ENCODE peak calls at places on chromosomes 6 and 20, in nine cellular contexts. One of them, this sample, is unnamed. For H3K4me1, the result is how much of the 10 kb centered on the place peaks cover.

GRCh38 chr6:118197539-118197938 is 290.5 kb downstream of the SLC35F1 start:
- DNase-seq in Peyer's patch: no peak
- DNase-seq in uterus: no peak
- DNase-seq in body of pancreas: no peak
- DNase-seq in stomach: no peak
- DNase-seq in right lobe of liver: no peak
- DNase-seq in testis: no peak
- DNase-seq in thyroid gland: no peak
- DNase-seq in suprapubic skin: no peak
- DNase-seq in this sample: no peak

GRCh38 chr6:121691126-121691540 is 255.7 kb downstream of the GJA1 start:
- DNase-seq in Peyer's patch: no peak
- DNase-seq in uterus: no peak
- DNase-seq in body of pancreas: no peak
- DNase-seq in stomach: no peak
- DNase-seq in right lobe of liver: no peak
- DNase-seq in testis: no peak
- DNase-seq in thyroid gland: no peak
- DNase-seq in suprapubic skin: no peak
- DNase-seq in this sample: no peak

GRCh38 chr6:33080127-33081089 is 4.6 kb downstream of the HLA-DPB1 start:
- DNase-seq in Peyer's patch: peak
- DNase-seq in uterus: peak
- DNase-seq in body of pancreas: peak
- DNase-seq in stomach: no peak
- DNase-seq in right lobe of liver: peak
- DNase-seq in testis: peak
- DNase-seq in thyroid gland: peak
- DNase-seq in suprapubic skin: no peak
- DNase-seq in this sample: peak

GRCh38 chr6:153045271-153045670 is 42.8 kb upstream of the MTRF1L start:
- DNase-seq in Peyer's patch: no peak
- DNase-seq in uterus: no peak
- DNase-seq in body of pancreas: no peak
- DNase-seq in stomach: no peak
- DNase-seq in right lobe of liver: no peak
- DNase-seq in testis: no peak
- DNase-seq in thyroid gland: no peak
- DNase-seq in suprapubic skin: no peak
- DNase-seq in this sample: no peak

GRCh38 chr6:105886812-105887513 is 199.2 kb upstream of the PRDM1 start:
- DNase-seq in Peyer's patch: no peak
- DNase-seq in uterus: no peak
- DNase-seq in body of pancreas: no peak
- DNase-seq in stomach: no peak
- DNase-seq in right lobe of liver: no peak
- DNase-seq in testis: no peak
- DNase-seq in thyroid gland: no peak
- DNase-seq in suprapubic skin: no peak
- DNase-seq in this sample: no peak

GRCh38 chr6:52551483-52552277 is 25.2 kb downstream of the TRAM2 start:
- DNase-seq in Peyer's patch: no peak
- DNase-seq in uterus: peak
- DNase-seq in body of pancreas: peak
- DNase-seq in stomach: peak
- DNase-seq in right lobe of liver: peak
- DNase-seq in testis: peak
- DNase-seq in thyroid gland: peak
- DNase-seq in suprapubic skin: no peak
- DNase-seq in this sample: peak

GRCh38 chr6:90940812-90941481 is 354.1 kb upstream of the MAP3K7 start:
- DNase-seq in Peyer's patch: no peak
- DNase-seq in uterus: no peak
- DNase-seq in body of pancreas: no peak
- DNase-seq in stomach: no peak
- DNase-seq in right lobe of liver: no peak
- DNase-seq in testis: no peak
- DNase-seq in thyroid gland: no peak
- DNase-seq in suprapubic skin: no peak
- DNase-seq in this sample: no peak

GRCh38 chr20:47724398-47724797 is 60.9 kb downstream of the SULF2 start:
- DNase-seq in Peyer's patch: no peak
- DNase-seq in uterus: no peak
- DNase-seq in body of pancreas: no peak
- DNase-seq in stomach: no peak
- DNase-seq in right lobe of liver: no peak
- DNase-seq in testis: no peak
- DNase-seq in thyroid gland: no peak
- DNase-seq in suprapubic skin: no peak
- DNase-seq in this sample: no peak

GRCh38 chr6:21064716-21065340 is 528.7 kb upstream of the SOX4 start:
- DNase-seq in Peyer's patch: no peak
- DNase-seq in uterus: no peak
- DNase-seq in body of pancreas: no peak
- DNase-seq in stomach: no peak
- DNase-seq in right lobe of liver: no peak
- DNase-seq in testis: no peak
- DNase-seq in thyroid gland: no peak
- DNase-seq in suprapubic skin: no peak
- DNase-seq in this sample: no peak

GRCh38 chr6:44636576-44637248 is 249.2 kb downstream of the CDC5L start:
- DNase-seq in Peyer's patch: no peak
- DNase-seq in uterus: no peak
- DNase-seq in body of pancreas: no peak
- DNase-seq in stomach: no peak
- DNase-seq in right lobe of liver: no peak
- DNase-seq in testis: no peak
- DNase-seq in thyroid gland: no peak
- DNase-seq in suprapubic skin: no peak
- DNase-seq in this sample: no peak

GRCh38 chr6:43934803-43935602 is 165.0 kb downstream of the VEGFA start:
- DNase-seq in Peyer's patch: no peak
- DNase-seq in uterus: peak
- DNase-seq in body of pancreas: no peak
- DNase-seq in stomach: no peak
- DNase-seq in right lobe of liver: no peak
- DNase-seq in testis: no peak
- DNase-seq in thyroid gland: no peak
- DNase-seq in suprapubic skin: peak
- DNase-seq in this sample: no peak

GRCh38 chr6:111478749-111479148 is 4.3 kb downstream of the REV3L start:
- DNase-seq in Peyer's patch: no peak
- DNase-seq in uterus: no peak
- DNase-seq in body of pancreas: no peak
- DNase-seq in stomach: no peak
- DNase-seq in right lobe of liver: no peak
- DNase-seq in testis: no peak
- DNase-seq in thyroid gland: no peak
- DNase-seq in suprapubic skin: no peak
- DNase-seq in this sample: no peak

GRCh38 chr6:144284753-144285547 is at the start of gene UTRN:
- DNase-seq in Peyer's patch: peak
- DNase-seq in uterus: peak
- DNase-seq in body of pancreas: peak
- DNase-seq in stomach: peak
- DNase-seq in right lobe of liver: peak
- DNase-seq in testis: peak
- DNase-seq in thyroid gland: peak
- DNase-seq in suprapubic skin: peak
- DNase-seq in this sample: peak

GRCh38 chr6:84410377-84410776 is 182.9 kb upstream of the CEP162 start:
- DNase-seq in Peyer's patch: no peak
- DNase-seq in uterus: no peak
- DNase-seq in body of pancreas: no peak
- DNase-seq in stomach: no peak
- DNase-seq in right lobe of liver: no peak
- DNase-seq in testis: no peak
- DNase-seq in thyroid gland: no peak
- DNase-seq in suprapubic skin: no peak
- DNase-seq in this sample: no peak

GRCh38 chr20:56914532-56914931 is 285.4 kb downstream of the TFAP2C start:
- DNase-seq in Peyer's patch: no peak
- DNase-seq in uterus: no peak
- DNase-seq in body of pancreas: no peak
- DNase-seq in stomach: no peak
- DNase-seq in right lobe of liver: no peak
- DNase-seq in testis: no peak
- DNase-seq in thyroid gland: no peak
- DNase-seq in suprapubic skin: no peak
- DNase-seq in this sample: no peak

GRCh38 chr6:18185624-18186023 is 30.4 kb downstream of the KDM1B start:
- DNase-seq in Peyer's patch: no peak
- DNase-seq in uterus: no peak
- DNase-seq in body of pancreas: no peak
- DNase-seq in stomach: no peak
- DNase-seq in right lobe of liver: no peak
- DNase-seq in testis: no peak
- DNase-seq in thyroid gland: no peak
- DNase-seq in suprapubic skin: no peak
- DNase-seq in this sample: no peak

GRCh38 chr6:48542191-48542590 is 431.2 kb upstream of the PTCHD4 start:
- DNase-seq in Peyer's patch: no peak
- DNase-seq in uterus: no peak
- DNase-seq in body of pancreas: no peak
- DNase-seq in stomach: no peak
- DNase-seq in right lobe of liver: no peak
- DNase-seq in testis: no peak
- DNase-seq in thyroid gland: no peak
- DNase-seq in suprapubic skin: no peak
- DNase-seq in this sample: no peak

GRCh38 chr20:62929051-62929538 is 2.8 kb upstream of the DIDO1 start:
- DNase-seq in Peyer's patch: peak
- DNase-seq in uterus: peak
- DNase-seq in body of pancreas: peak
- DNase-seq in stomach: peak
- DNase-seq in right lobe of liver: peak
- DNase-seq in testis: peak
- DNase-seq in thyroid gland: peak
- DNase-seq in suprapubic skin: no peak
- DNase-seq in this sample: peak

GRCh38 chr20:31517373-31517772 is 3.1 kb downstream of the HM13 start:
- DNase-seq in Peyer's patch: peak
- DNase-seq in uterus: no peak
- DNase-seq in body of pancreas: peak
- DNase-seq in stomach: peak
- DNase-seq in right lobe of liver: peak
- DNase-seq in testis: peak
- DNase-seq in thyroid gland: peak
- DNase-seq in suprapubic skin: peak
- DNase-seq in this sample: no peak
- TF ChIP-seq CTCF in Peyer's patch: no peak
- TF ChIP-seq CTCF in uterus: no peak
- TF ChIP-seq CTCF in body of pancreas: no peak
- TF ChIP-seq CTCF in stomach: no peak
- TF ChIP-seq CTCF in right lobe of liver: no peak
- TF ChIP-seq CTCF in testis: no peak
- TF ChIP-seq CTCF in thyroid gland: peak
- TF ChIP-seq CTCF in suprapubic skin: no peak
- TF ChIP-seq CTCF in this sample: no peak

GRCh38 chr20:4633780-4634179 is 87.9 kb upstream of the PRND start:
- DNase-seq in Peyer's patch: no peak
- DNase-seq in uterus: no peak
- DNase-seq in body of pancreas: no peak
- DNase-seq in stomach: no peak
- DNase-seq in right lobe of liver: no peak
- DNase-seq in testis: no peak
- DNase-seq in thyroid gland: no peak
- DNase-seq in suprapubic skin: no peak
- DNase-seq in this sample: peak

GRCh38 chr20:4637081-4637797 is 84.5 kb upstream of the PRND start:
- DNase-seq in Peyer's patch: no peak
- DNase-seq in uterus: no peak
- DNase-seq in body of pancreas: no peak
- DNase-seq in stomach: no peak
- DNase-seq in right lobe of liver: no peak
- DNase-seq in testis: no peak
- DNase-seq in thyroid gland: no peak
- DNase-seq in suprapubic skin: no peak
- DNase-seq in this sample: no peak

GRCh38 chr20:4638826-4639225 is 82.9 kb upstream of the PRND start:
- DNase-seq in Peyer's patch: no peak
- DNase-seq in uterus: no peak
- DNase-seq in body of pancreas: no peak
- DNase-seq in stomach: no peak
- DNase-seq in right lobe of liver: no peak
- DNase-seq in testis: no peak
- DNase-seq in thyroid gland: no peak
- DNase-seq in suprapubic skin: no peak
- DNase-seq in this sample: no peak

GRCh38 chr20:4633379-4633778 is 88.3 kb upstream of the PRND start:
- DNase-seq in Peyer's patch: no peak
- DNase-seq in uterus: no peak
- DNase-seq in body of pancreas: no peak
- DNase-seq in stomach: no peak
- DNase-seq in right lobe of liver: no peak
- DNase-seq in testis: no peak
- DNase-seq in thyroid gland: no peak
- DNase-seq in suprapubic skin: no peak
- DNase-seq in this sample: no peak
- H3K4me1 ChIP-seq in Peyer's patch: under half
- H3K4me1 ChIP-seq in uterus: under half
- H3K4me1 ChIP-seq in body of pancreas: under half
- H3K4me1 ChIP-seq in stomach: under half
- H3K4me1 ChIP-seq in right lobe of liver: under half
- H3K4me1 ChIP-seq in testis: under half
- H3K4me1 ChIP-seq in thyroid gland: under half
- H3K4me1 ChIP-seq in suprapubic skin: under half
- H3K4me1 ChIP-seq in this sample: under half

DNA sequence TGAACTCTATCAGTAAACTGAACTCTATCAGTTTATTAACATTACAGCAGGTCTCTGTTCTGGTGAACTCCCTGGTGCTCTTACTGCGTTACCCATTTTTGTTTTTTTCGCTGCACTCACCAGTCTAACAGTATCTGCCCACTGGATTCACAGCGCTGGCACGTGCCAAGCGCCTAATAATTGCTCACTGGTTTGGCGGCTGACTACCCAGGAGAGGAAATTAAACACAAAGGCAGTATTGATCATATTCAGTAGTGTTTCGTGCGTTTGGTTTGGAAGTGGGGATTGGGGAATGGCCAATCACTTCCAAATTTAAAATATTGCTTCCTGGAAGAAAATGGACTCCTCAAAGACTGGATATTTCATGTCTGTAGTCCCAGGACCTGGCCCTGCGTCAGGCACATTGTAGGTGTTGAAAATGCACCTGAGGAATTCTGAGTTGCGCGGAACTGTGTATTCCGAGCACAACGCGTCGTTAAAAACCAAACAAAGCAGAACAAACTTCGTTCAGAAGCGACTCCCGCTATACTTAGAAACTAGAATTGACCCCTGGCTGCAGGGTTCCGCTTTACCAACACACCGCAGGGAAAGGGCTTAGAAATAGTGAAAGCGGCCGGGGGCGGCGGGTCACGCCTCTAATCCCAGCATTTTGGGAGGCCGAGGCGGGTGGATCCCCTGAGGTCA is 1.1 kb upstream of the RPS12 start:
- DNase-seq in Peyer's patch: peak
- DNase-seq in uterus: peak
- DNase-seq in body of pancreas: peak
- DNase-seq in stomach: no peak
- DNase-seq in right lobe of liver: peak
- DNase-seq in testis: peak
- DNase-seq in thyroid gland: peak
- DNase-seq in suprapubic skin: no peak
- DNase-seq in this sample: peak
- TF ChIP-seq POLR2A in Peyer's patch: peak
- TF ChIP-seq POLR2A in uterus: no peak
- TF ChIP-seq POLR2A in body of pancreas: no peak
- TF ChIP-seq POLR2A in stomach: no peak
- TF ChIP-seq POLR2A in right lobe of liver: peak
- TF ChIP-seq POLR2A in testis: no peak
- TF ChIP-seq POLR2A in thyroid gland: no peak
- TF ChIP-seq POLR2A in suprapubic skin: no peak
- TF ChIP-seq POLR2A in this sample: no peak

GRCh38 chr6:150503586-150504339 is 95.9 kb upstream of the PLEKHG1 start:
- DNase-seq in Peyer's patch: no peak
- DNase-seq in uterus: no peak
- DNase-seq in body of pancreas: no peak
- DNase-seq in stomach: no peak
- DNase-seq in right lobe of liver: no peak
- DNase-seq in testis: no peak
- DNase-seq in thyroid gland: no peak
- DNase-seq in suprapubic skin: no peak
- DNase-seq in this sample: no peak
- TF ChIP-seq CTCF in Peyer's patch: no peak
- TF ChIP-seq CTCF in uterus: no peak
- TF ChIP-seq CTCF in body of pancreas: no peak
- TF ChIP-seq CTCF in stomach: no peak
- TF ChIP-seq CTCF in right lobe of liver: no peak
- TF ChIP-seq CTCF in testis: no peak
- TF ChIP-seq CTCF in thyroid gland: no peak
- TF ChIP-seq CTCF in suprapubic skin: no peak
- TF ChIP-seq CTCF in this sample: no peak